ENCODE peak calls at places on chromosomes 4 and X, in six cellular contexts. R is A549, I is IMR-90, K is HCT116, Z is Peyer's patch, J is K562. A is an unnamed sample.

GRCh38 chr4:113978561-113979156 is 788 bp downstream of the ARSJ start:
- DNase-seq in R (peak; percentile 21), I (peak; percentile 18), K (no peak), Z (no peak), J (no peak), A (no peak)

GRCh38 chrX:24364326-24364725 is 3.9 kb downstream of the SUPT20HL1 start:
- DNase-seq in R (no peak), I (no peak), K (no peak), Z (no peak), J (no peak), A (no peak)

GRCh38 chr4:38710053-38710452 is 46.1 kb downstream of the KLF3 start:
- DNase-seq in R (no peak), I (no peak), K (no peak), Z (no peak), J (no peak), A (no peak)

GRCh38 chr4:24794916-24795665 is at the start of gene SOD3:
- DNase-seq in R (no peak), I (peak; percentile 86), K (no peak), Z (peak; percentile 57), J (peak; percentile 46), A (peak; percentile 78)

GRCh38 chr4:22500128-22500611 is 15.7 kb downstream of the ADGRA3 start:
- DNase-seq in R (no peak), I (no peak), K (no peak), Z (no peak), J (no peak), A (no peak)

GRCh38 chr4:3339566-3339965 is 46.7 kb downstream of the RGS12 start:
- DNase-seq in R (no peak), I (no peak), K (no peak), Z (no peak), J (no peak), A (no peak)

GRCh38 chr4:84324850-84325249 is 174.2 kb downstream of the NKX6-1 start:
- DNase-seq in R (no peak), I (no peak), K (no peak), Z (no peak), J (no peak), A (no peak)

GRCh38 chrX:81202413-81202794 is 502 bp downstream of the SH3BGRL start:
- DNase-seq in R (no peak), I (peak; percentile 12), K (no peak), Z (no peak), J (no peak), A (no peak)

GRCh38 chrX:57204306-57204705 is 67.1 kb upstream of the SPIN2A start:
- DNase-seq in R (no peak), I (no peak), K (no peak), Z (no peak), J (no peak), A (no peak)

GRCh38 chr4:81352476-81352875 is 119.2 kb downstream of the RASGEF1B start:
- DNase-seq in R (no peak), I (peak; percentile 74), K (no peak), Z (no peak), J (no peak), A (no peak)

GRCh38 chrX:53685711-53686110 is 808 bp downstream of the HUWE1 start:
- DNase-seq in R (no peak), I (peak; percentile 1), K (no peak), Z (no peak), J (no peak), A (no peak)

GRCh38 chr4:177673980-177674504 is 231.8 kb upstream of the AGA start:
- DNase-seq in R (no peak), I (no peak), K (peak; percentile 19), Z (no peak), J (no peak), A (no peak)

GRCh38 chrX:130637591-130637990 is 235.8 kb downstream of the RBMX2 start:
- DNase-seq in R (no peak), I (peak; percentile 58), K (no peak), Z (no peak), J (no peak), A (no peak)

GRCh38 chr4:113998026-113998425 is 18.6 kb upstream of the ARSJ start:
- DNase-seq in R (no peak), I (no peak), K (no peak), Z (no peak), J (no peak), A (no peak)

GRCh38 chr4:98527528-98527927 is 130.9 kb downstream of the TSPAN5 start:
- DNase-seq in R (no peak), I (peak; percentile 17), K (no peak), Z (no peak), J (no peak), A (no peak)

GRCh38 chr4:3411676-3412075 is 30.1 kb upstream of the HGFAC start:
- DNase-seq in R (no peak), I (no peak), K (no peak), Z (peak; percentile 44), J (no peak), A (no peak)

GRCh38 chr4:7172508-7172907 is 19.8 kb upstream of the SORCS2 start:
- DNase-seq in R (no peak), I (no peak), K (no peak), Z (no peak), J (no peak), A (no peak)

GRCh38 chrX:72019487-72019886 is 108.8 kb downstream of the NHSL2 start:
- DNase-seq in R (no peak), I (no peak), K (no peak), Z (no peak), J (no peak), A (no peak)

GRCh38 chr4:4889781-4890180 is 30.3 kb downstream of the MSX1 start:
- DNase-seq in R (no peak), I (no peak), K (no peak), Z (no peak), J (no peak), A (no peak)

GRCh38 chr4:6019316-6020263 is 1.4 kb upstream of the C4orf50 start:
- DNase-seq in R (peak; percentile 44), I (peak; percentile 44), K (peak; percentile 36), Z (no peak), J (peak; percentile 67), A (peak; percentile 72)

GRCh38 chr4:152352645-152353116 is 183.2 kb downstream of the FBXW7 start:
- DNase-seq in R (peak; percentile 8), I (peak; percentile 97), K (peak; percentile 81), Z (no peak), J (peak; percentile 39), A (peak; percentile 2)

GRCh38 chr4:153447175-153447887 is 18.8 kb upstream of the TMEM131L start:
- DNase-seq in R (no peak), I (peak; percentile 83), K (no peak), Z (no peak), J (no peak), A (no peak)

GRCh38 chr4:93771640-93772411 is 56.7 kb upstream of the ATOH1 start:
- DNase-seq in R (no peak), I (no peak), K (no peak), Z (no peak), J (no peak), A (no peak)

GRCh38 chr4:123587983-123588494 is 191.4 kb downstream of the SPRY1 start:
- DNase-seq in R (peak; percentile 64), I (peak; percentile 93), K (peak; percentile 63), Z (peak; percentile 59), J (no peak), A (peak; percentile 7)

GRCh38 chrX:128020701-128021100 is 31.5 kb downstream of the ACTRT1 start:
- DNase-seq in R (peak; percentile 5), I (peak; percentile 1), K (no peak), Z (no peak), J (no peak), A (no peak)

GRCh38 chr4:81882222-81882621 is 410.5 kb upstream of the RASGEF1B start:
- DNase-seq in R (no peak), I (no peak), K (no peak), Z (no peak), J (no peak), A (no peak)

GRCh38 chrX:45628041-45628440 is 427.4 kb upstream of the DIPK2B start:
- DNase-seq in R (no peak), I (peak; percentile 48), K (no peak), Z (no peak), J (no peak), A (no peak)

GRCh38 chr4:141473026-141473540 is 163.3 kb upstream of the IL15 start:
- DNase-seq in R (no peak), I (no peak), K (no peak), Z (no peak), J (no peak), A (no peak)

GRCh38 chr4:126358041-126358440 is 1043.3 kb downstream of the FAT4 start:
- DNase-seq in R (no peak), I (no peak), K (no peak), Z (no peak), J (no peak), A (no peak)

GRCh38 chrX:15903186-15903681 is 48.6 kb upstream of the AP1S2 start:
- DNase-seq in R (no peak), I (no peak), K (no peak), Z (no peak), J (no peak), A (no peak)
- TF ChIP-seq POLR2A in R (no peak), I (no peak), K (no peak), Z (no peak), J (no peak), A (no peak)

DNA sequence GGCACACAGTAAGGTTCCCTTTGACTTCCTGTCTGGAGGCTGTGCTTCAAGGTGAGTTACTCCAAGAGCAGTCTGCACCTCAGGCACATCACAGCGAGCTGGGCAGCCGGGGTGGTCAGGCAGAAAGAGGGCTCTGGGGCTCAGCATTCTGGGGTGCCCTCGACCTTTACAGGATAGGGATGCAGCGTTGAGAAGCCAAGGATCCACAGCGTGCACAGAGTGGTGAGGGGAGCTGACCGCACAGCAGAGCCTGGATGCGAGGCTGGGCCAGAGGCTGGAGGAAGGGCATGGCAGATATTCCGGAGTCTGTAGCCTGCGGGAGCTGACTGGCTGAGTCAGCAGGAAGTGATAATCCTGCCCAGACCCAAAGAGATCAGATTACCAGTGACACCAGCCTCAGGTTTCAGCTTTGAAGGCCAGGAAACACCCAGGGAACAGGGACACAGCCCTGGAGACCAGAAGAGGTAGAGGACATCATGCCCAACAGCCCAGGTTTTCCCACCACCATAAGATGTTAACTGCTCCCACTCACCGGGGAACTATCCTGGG is 38.4 kb upstream of the PDLIM3 start:
- DNase-seq in R (peak; percentile 3), I (peak; percentile 80), K (peak; percentile 91), Z (no peak), J (peak; percentile 60), A (peak; percentile 60)
- TF ChIP-seq POLR2A in R (no peak), I (no peak), K (peak; percentile 72), Z (no peak), J (peak; percentile 40), A (peak; percentile 51)

DNA sequence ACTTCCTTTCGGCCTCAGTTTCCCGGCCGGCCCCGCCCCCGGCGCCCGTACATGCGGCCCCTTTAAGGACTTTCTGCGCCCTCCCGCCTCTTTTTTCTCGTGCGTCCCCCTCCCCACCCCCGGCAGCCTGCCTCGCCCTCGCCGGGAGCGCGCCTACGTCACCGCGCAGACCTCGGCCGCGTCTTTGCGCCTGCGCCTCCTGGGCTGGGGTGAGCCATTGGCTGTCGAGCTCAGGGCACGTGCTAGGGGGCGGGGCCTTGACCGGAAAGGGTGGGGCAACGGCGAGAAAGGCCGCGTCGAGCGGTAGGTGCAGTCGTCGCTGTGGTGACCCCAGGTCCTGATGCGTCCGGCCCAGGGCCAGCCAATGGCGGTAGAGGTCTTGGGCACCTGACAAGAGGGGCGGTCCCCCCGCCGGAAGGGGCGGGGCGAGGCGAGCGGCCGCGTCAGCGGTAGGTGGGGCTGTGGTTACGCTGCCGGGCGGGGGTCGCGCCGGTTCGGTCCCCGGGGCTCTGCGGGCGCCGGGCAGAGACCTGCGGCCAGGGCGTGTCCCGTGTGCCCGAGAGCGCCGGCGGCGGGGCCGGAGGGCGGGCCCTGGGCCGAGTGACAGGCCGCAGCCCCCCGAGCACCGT is at the start of gene UVSSA:
- DNase-seq in R (peak; percentile 98), I (peak; percentile 99), K (peak; percentile 99), Z (peak; percentile 100), J (peak; percentile 100), A (peak; percentile 99)
- TF ChIP-seq POLR2A in R (peak; percentile 47), I (no peak), K (no peak), Z (peak; percentile 90), J (peak; percentile 39), A (peak; percentile 42)

GRCh38 chr4:110157580-110157979 is 40.8 kb downstream of the ELOVL6 start:
- DNase-seq in R (no peak), I (no peak), K (no peak), Z (no peak), J (no peak), A (no peak)
- TF ChIP-seq POLR2A in R (no peak), I (no peak), K (no peak), Z (no peak), J (no peak), A (no peak)